ENCODE peak calls at places on chromosomes 5 and 9, in ten cellular contexts. J is MM.1S; N is T-helper 9 cell; Z is caudate nucleus; G is KBM-7; Y is stimulated activated CD4-positive, alpha-beta T cell treated with anti-CD3 and anti-CD28 coated beads, TNF-alpha, amount 100 ng/mL, for 48 hours; P is NCI-H1417 treated with DMSO at 0.1 percent for 48 hours; Q is LoVo; A is Kasumi-1; X is activated T-cell treated with anti-CD3 and anti-CD28 coated beads for 24 hours. D is an unnamed sample.
A peak's percentile ranks its signal among the peaks of the same experiment; 100 is the strongest.

GRCh38 chr5:14414007-14414406 is 167.6 kb upstream of the OTULINL start:
- DNase-seq in P (no peak), A (no peak), X (no peak), Q (no peak), Z (no peak), G (no peak), J (no peak), N (no peak), Y (no peak), D (no peak)

GRCh38 chr9:134433101-134433500 is 106.8 kb downstream of the RXRA start:
- DNase-seq in J (no peak), A (no peak), G (no peak), N (no peak), Y (no peak), X (no peak), Z (no peak), Q (no peak), P (no peak), D (no peak)

GRCh38 chr5:140214831-140215230 is 39.8 kb downstream of the CYSTM1 start:
- DNase-seq in P (no peak), J (peak; percentile 85), A (peak; percentile 36), X (no peak), Q (peak; percentile 52), Z (no peak), Y (no peak), G (peak; percentile 60), N (no peak), D (peak; percentile 69)

GRCh38 chr9:70324963-70325362 is 66.2 kb downstream of the SMC5 start:
- DNase-seq in X (no peak), G (no peak), A (no peak), Q (no peak), N (no peak), Z (no peak), P (no peak), J (no peak), Y (no peak), D (no peak)

GRCh38 chr5:94082405-94082804 is 341.0 kb upstream of the POU5F2 start:
- DNase-seq in N (no peak), Q (no peak), A (no peak), X (no peak), J (no peak), G (no peak), P (no peak), Y (no peak), Z (no peak), D (no peak)

GRCh38 chr9:77864096-77864889 is 167.3 kb downstream of the GNAQ start:
- DNase-seq in P (no peak), Q (no peak), A (peak; percentile 98), G (peak; percentile 83), X (no peak), J (no peak), N (no peak), Y (no peak), Z (no peak), D (no peak)

GRCh38 chr9:29750062-29750461 is 2176.8 kb upstream of the C9orf72 start:
- DNase-seq in Z (no peak), G (no peak), X (no peak), P (no peak), A (no peak), Y (no peak), Q (no peak), N (no peak), J (no peak), D (no peak)

GRCh38 chr9:131969469-131969989 is 110.1 kb downstream of the MED27 start:
- DNase-seq in Z (no peak), Q (no peak), J (no peak), Y (no peak), N (no peak), G (no peak), A (no peak), X (no peak), P (no peak), D (no peak)

GRCh38 chr5:148238395-148238794 is at the start of gene MARCOL:
- DNase-seq in N (no peak), A (no peak), Z (no peak), J (peak; percentile 58), G (no peak), Q (peak; percentile 44), Y (no peak), X (no peak), P (no peak), D (no peak)

GRCh38 chr9:106284300-106284699 is 578.7 kb upstream of the ZNF462 start:
- DNase-seq in P (no peak), Q (no peak), X (no peak), G (no peak), A (peak; percentile 25), J (no peak), N (no peak), Y (no peak), Z (no peak), D (no peak)

GRCh38 chr9:72478993-72479392 is 42.4 kb upstream of the TMC1 start:
- DNase-seq in Q (no peak), N (no peak), J (no peak), Y (no peak), A (no peak), P (no peak), X (no peak), Z (no peak), G (no peak), D (no peak)

GRCh38 chr5:34411470-34412346 is 244.4 kb upstream of the RAI14 start:
- DNase-seq in Q (no peak), A (peak; percentile 0), Z (no peak), G (no peak), N (no peak), Y (no peak), J (no peak), P (no peak), X (no peak), D (no peak)

GRCh38 chr5:31193026-31193425 is 460 bp upstream of the CDH6 start:
- DNase-seq in J (no peak), Q (no peak), P (no peak), A (no peak), Y (no peak), X (no peak), N (no peak), G (no peak), Z (no peak), D (no peak)

GRCh38 chr5:105145152-105145551 is 1582.6 kb upstream of the NUDT12 start:
- DNase-seq in Y (no peak), G (no peak), N (no peak), Q (no peak), P (no peak), J (no peak), X (no peak), Z (no peak), A (no peak), D (no peak)

GRCh38 chr9:85610074-85610855 is 131.5 kb downstream of the AGTPBP1 start:
- DNase-seq in Y (peak; percentile 38), Q (peak; percentile 77), P (no peak), G (peak; percentile 66), J (peak; percentile 82), X (peak; percentile 19), A (peak; percentile 93), N (no peak), Z (no peak), D (no peak)

GRCh38 chr9:14323083-14323968 is 9.4 kb upstream of the NFIB start:
- DNase-seq in J (no peak), N (no peak), A (peak; percentile 17), Y (no peak), G (no peak), Q (peak; percentile 43), P (no peak), X (no peak), Z (no peak), D (no peak)

GRCh38 chr9:32524558-32525461 is 1.2 kb downstream of the RIGI start:
- DNase-seq in G (peak; percentile 8), Y (no peak), J (no peak), Z (no peak), A (no peak), N (no peak), Q (peak; percentile 9), P (peak; percentile 26), X (no peak), D (no peak)

GRCh38 chr5:135019314-135019713 is 14.7 kb downstream of the PITX1 start:
- DNase-seq in P (no peak), Y (no peak), X (no peak), Q (no peak), N (no peak), Z (no peak), A (no peak), J (no peak), G (no peak), D (peak; percentile 53)

GRCh38 chr5:163916376-163916775 is 411.0 kb downstream of the MAT2B start:
- DNase-seq in Z (no peak), G (peak; percentile 92), X (no peak), Q (no peak), Y (no peak), J (peak; percentile 72), P (no peak), A (peak; percentile 91), N (no peak), D (no peak)

GRCh38 chr5:1718669-1719068 is 81.0 kb downstream of the MRPL36 start:
- DNase-seq in Z (no peak), J (no peak), Y (no peak), P (no peak), N (no peak), Q (no peak), A (peak; percentile 11), X (no peak), G (peak; percentile 3), D (no peak)

GRCh38 chr5:137602721-137603273 is 103.7 kb upstream of the SPOCK1 start:
- DNase-seq in J (no peak), N (no peak), P (no peak), A (no peak), Y (no peak), Q (no peak), X (no peak), Z (no peak), G (no peak), D (no peak)

GRCh38 chr9:7144265-7145046 is 386.7 kb downstream of the KDM4C start:
- DNase-seq in X (no peak), Y (no peak), G (no peak), P (no peak), J (no peak), N (no peak), A (no peak), Z (no peak), Q (no peak), D (no peak)

GRCh38 chr9:111831371-111832108 is 36.8 kb upstream of the SHOC1 start:
- DNase-seq in A (no peak), Y (no peak), P (no peak), N (no peak), Z (no peak), X (no peak), J (no peak), Q (no peak), G (no peak), D (no peak)

GRCh38 chr9:138072161-138072842 is 194.7 kb downstream of the CACNA1B start:
- DNase-seq in Y (no peak), A (no peak), G (no peak), Z (no peak), J (no peak), X (no peak), Q (no peak), N (no peak), P (no peak), D (peak; percentile 50)

GRCh38 chr9:19216466-19216865 is 14.0 kb upstream of the DENND4C start:
- DNase-seq in G (no peak), N (no peak), J (no peak), Z (no peak), A (no peak), X (no peak), P (no peak), Q (no peak), Y (no peak), D (no peak)

GRCh38 chr5:37836173-37837100 is 3.4 kb downstream of the GDNF start:
- DNase-seq in A (no peak), Z (no peak), G (peak; percentile 29), Y (no peak), P (no peak), N (no peak), J (no peak), X (no peak), Q (no peak), D (no peak)

GRCh38 chr5:74471875-74472274 is 168.7 kb downstream of the ENC1 start:
- DNase-seq in P (no peak), Z (no peak), G (no peak), Q (no peak), Y (no peak), N (no peak), J (no peak), A (no peak), X (no peak), D (no peak)

GRCh38 chr5:88542786-88543185 is 274.1 kb upstream of the TMEM161B start:
- DNase-seq in N (no peak), J (no peak), Z (no peak), P (no peak), G (no peak), X (no peak), A (no peak), Q (no peak), Y (no peak), D (no peak)